ENCODE peak calls at places on chromosomes 6 and 20, in five cellular contexts. X, J, O, Q and N are unnamed samples. For H3K4me1 and H3K27me3, the result is how much of the 10 kb centered on the place peaks cover.

GRCh38 chr6:169654590-169655391 is 47.0 kb downstream of the WDR27 start:
- DNase-seq in X (peak), J (peak), O (peak), Q (peak), N (no peak)

GRCh38 chr6:160972111-160972510 is 19.5 kb upstream of the MAP3K4 start:
- DNase-seq in X (no peak), J (no peak), O (peak), Q (no peak), N (no peak)

GRCh38 chr6:145898376-145898775 is 65.8 kb downstream of the SHPRH start:
- DNase-seq in X (no peak), J (peak), O (no peak), Q (no peak), N (no peak)

GRCh38 chr6:74073896-74074295 is 377.9 kb downstream of the CD109 start:
- DNase-seq in X (no peak), J (no peak), O (peak), Q (no peak), N (no peak)

GRCh38 chr20:31943052-31943471 is 8.8 kb downstream of the PDRG1 start:
- DNase-seq in X (no peak), J (peak), O (no peak), Q (no peak), N (peak)

GRCh38 chr20:16124911-16125776 is 448.1 kb downstream of the KIF16B start:
- DNase-seq in X (no peak), J (no peak), O (no peak), Q (no peak), N (no peak)

GRCh38 chr6:166760288-166760687 is 133.2 kb upstream of the RPS6KA2 start:
- DNase-seq in X (no peak), J (no peak), O (no peak), Q (no peak), N (no peak)

GRCh38 chr20:59359908-59360307 is 59.5 kb downstream of the EDN3 start:
- DNase-seq in X (no peak), J (no peak), O (no peak), Q (no peak), N (no peak)

GRCh38 chr6:38973178-38974057 is 75.2 kb upstream of the GLP1R start:
- DNase-seq in X (no peak), J (no peak), O (peak), Q (no peak), N (peak)

GRCh38 chr6:32973934-32974333 is 5.5 kb downstream of the BRD2 start:
- DNase-seq in X (no peak), J (no peak), O (peak), Q (no peak), N (no peak)

GRCh38 chr20:19758888-19759331 is 852 bp downstream of the RIN2 start:
- DNase-seq in X (peak), J (peak), O (peak), Q (peak), N (peak)

GRCh38 chr6:157966990-157967389 is 14.7 kb upstream of the SYNJ2 start:
- DNase-seq in X (no peak), J (no peak), O (no peak), Q (peak), N (no peak)

GRCh38 chr6:85464722-85465150 is 14.9 kb downstream of the NT5E start:
- DNase-seq in X (no peak), J (no peak), O (peak), Q (no peak), N (no peak)

GRCh38 chr6:133548409-133548808 is 307.3 kb downstream of the EYA4 start:
- DNase-seq in X (no peak), J (no peak), O (peak), Q (no peak), N (no peak)

GRCh38 chr6:104600659-104600971 is 259.1 kb downstream of the HACE1 start:
- DNase-seq in X (no peak), J (no peak), O (no peak), Q (no peak), N (no peak)

GRCh38 chr6:37874726-37875125 is 55.2 kb downstream of the ZFAND3 start:
- DNase-seq in X (no peak), J (no peak), O (no peak), Q (no peak), N (no peak)

GRCh38 chr20:25859649-25860530 is 163.2 kb upstream of the ZNF337 start:
- DNase-seq in X (peak), J (peak), O (peak), Q (no peak), N (peak)

GRCh38 chr6:38792356-38792755 is 77.2 kb downstream of the DNAH8 start:
- DNase-seq in X (no peak), J (no peak), O (no peak), Q (no peak), N (no peak)

GRCh38 chr6:128465368-128466343 is 54.7 kb downstream of the PTPRK start:
- DNase-seq in X (no peak), J (no peak), O (no peak), Q (no peak), N (no peak)

GRCh38 chr6:75023634-75024033 is 182.2 kb downstream of the COL12A1 start:
- DNase-seq in X (no peak), J (no peak), O (peak), Q (no peak), N (no peak)

GRCh38 chr6:144805049-144805448 is 519.9 kb downstream of the UTRN start:
- DNase-seq in X (no peak), J (no peak), O (no peak), Q (no peak), N (no peak)

GRCh38 chr20:44573501-44573869 is 8.9 kb upstream of the PKIG start:
- DNase-seq in X (no peak), J (no peak), O (no peak), Q (no peak), N (no peak)

GRCh38 chr6:113082691-113083090 is 735.6 kb downstream of the RFPL4B start:
- DNase-seq in X (no peak), J (no peak), O (peak), Q (no peak), N (no peak)

GRCh38 chr6:49541210-49541724 is 9.2 kb upstream of the C6orf141 start:
- DNase-seq in X (no peak), J (no peak), O (peak), Q (no peak), N (no peak)

GRCh38 chr6:108878942-108879341 is 30.7 kb downstream of the ARMC2 start:
- DNase-seq in X (no peak), J (no peak), O (no peak), Q (no peak), N (no peak)
- H3K4me1 ChIP-seq in X (under half), J (under half), O (under half), Q (under half), N (under half)

GRCh38 chr20:36361406-36361805 is 55.3 kb downstream of the DLGAP4 start:
- DNase-seq in X (no peak), J (no peak), O (no peak), Q (no peak), N (no peak)

GRCh38 chr20:36360429-36360828 is 54.3 kb downstream of the DLGAP4 start:
- DNase-seq in X (no peak), J (no peak), O (no peak), Q (no peak), N (no peak)

GRCh38 chr20:36362261-36362660 is 56.1 kb downstream of the DLGAP4 start:
- DNase-seq in X (no peak), J (no peak), O (no peak), Q (no peak), N (no peak)

GRCh38 chr20:36362978-36363713 is 57.0 kb downstream of the DLGAP4 start:
- DNase-seq in X (no peak), J (no peak), O (no peak), Q (no peak), N (no peak)

DNA sequence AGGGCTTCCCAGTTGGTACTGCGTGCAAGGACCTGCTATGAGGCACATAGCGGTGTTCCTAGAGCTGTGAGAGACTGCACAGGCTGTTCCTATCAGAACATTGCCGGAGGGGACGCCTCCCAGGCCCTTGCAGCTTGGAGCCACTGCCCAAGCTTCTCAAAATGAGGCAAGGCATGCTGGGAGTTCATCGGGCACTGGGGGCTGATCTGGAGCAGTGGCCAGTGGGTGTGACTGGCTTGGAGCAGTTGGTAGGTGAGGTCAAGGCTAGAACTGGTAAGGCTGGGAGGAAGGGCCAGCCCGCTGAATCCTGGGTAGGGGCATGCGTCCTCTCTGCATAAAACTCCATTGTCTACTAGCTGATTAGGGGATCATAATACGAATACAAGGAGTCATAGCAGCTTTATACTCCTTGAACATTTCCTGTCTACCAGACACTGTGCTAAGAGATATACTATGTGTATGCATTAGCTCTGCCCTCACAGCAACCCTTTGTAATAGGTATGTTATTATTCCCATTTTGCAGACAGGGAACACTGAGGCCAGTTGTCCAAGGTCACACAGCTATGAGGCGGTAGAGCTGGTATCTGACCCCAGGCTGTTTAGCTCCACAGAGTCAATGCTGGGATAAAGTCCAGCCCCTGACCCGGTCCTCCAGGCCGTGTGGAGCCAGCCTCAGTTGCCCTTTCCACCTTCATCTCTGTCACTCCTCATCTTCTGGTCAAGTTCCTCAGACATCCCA is 53.7 kb downstream of the DLGAP4 start:
- DNase-seq in X (no peak), J (no peak), O (no peak), Q (no peak), N (no peak)
- H3K27me3 ChIP-seq in X (under half), J (under half), O (under half), Q (under half), N (under half)

GRCh38 chr6:12340488-12340818 is 50.3 kb downstream of the EDN1 start:
- DNase-seq in X (no peak), J (no peak), O (no peak), Q (no peak), N (no peak)

GRCh38 chr6:12339022-12339421 is 48.9 kb downstream of the EDN1 start:
- DNase-seq in X (no peak), J (no peak), O (no peak), Q (peak), N (no peak)

GRCh38 chr6:12342664-12343063 is 52.5 kb downstream of the EDN1 start:
- DNase-seq in X (no peak), J (no peak), O (no peak), Q (no peak), N (no peak)

GRCh38 chr6:12343122-12343439 is 52.9 kb downstream of the EDN1 start:
- DNase-seq in X (no peak), J (no peak), O (no peak), Q (no peak), N (no peak)

DNA sequence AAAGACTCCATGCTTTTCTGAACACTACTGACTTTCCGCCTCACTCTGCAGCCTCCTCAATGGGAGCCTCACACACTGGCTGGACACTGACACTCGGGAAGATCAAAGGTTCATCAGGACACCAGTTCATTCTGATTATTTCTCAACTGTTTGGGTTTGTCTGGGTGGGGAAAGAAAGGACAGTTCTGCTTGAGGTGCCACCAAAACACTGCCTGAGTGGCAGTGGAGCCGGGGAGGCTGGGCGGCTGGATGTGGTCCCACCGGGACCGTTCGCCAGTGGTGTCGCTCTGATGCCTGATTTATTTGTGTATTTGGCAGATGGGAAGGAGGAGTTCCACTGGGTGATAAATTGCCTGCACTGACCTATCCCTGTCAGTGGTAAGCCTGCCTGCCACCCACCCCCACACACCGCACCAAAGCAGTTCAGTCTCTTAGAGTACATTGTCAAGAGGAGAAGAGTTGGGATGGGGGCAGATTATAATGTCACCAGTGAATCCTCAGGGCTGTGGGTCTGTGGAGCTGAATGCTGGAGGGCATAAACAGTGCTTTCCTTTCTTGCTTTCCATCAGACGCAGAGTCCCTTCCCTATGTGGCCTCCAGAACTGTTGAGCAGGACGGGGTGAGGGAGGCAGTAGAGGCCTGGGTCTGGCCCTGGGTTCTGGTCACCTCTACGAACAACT is 49.8 kb downstream of the EDN1 start:
- DNase-seq in X (no peak), J (no peak), O (no peak), Q (no peak), N (no peak)
- H3K4me3 ChIP-seq in X (no peak), J (no peak), O (no peak), Q (no peak), N (no peak)

GRCh38 chr20:41135187-41135887 is 2.0 kb upstream of the PLCG1 start:
- DNase-seq in X (no peak), J (no peak), O (no peak), Q (peak), N (no peak)

GRCh38 chr20:41134362-41135186 is 2.8 kb upstream of the PLCG1 start:
- DNase-seq in X (no peak), J (no peak), O (no peak), Q (no peak), N (no peak)

GRCh38 chr20:41136695-41137411 is 490 bp upstream of the PLCG1 start:
- DNase-seq in X (peak), J (peak), O (peak), Q (peak), N (peak)

GRCh38 chr20:41136336-41136694 is 1.0 kb upstream of the PLCG1 start:
- DNase-seq in X (no peak), J (no peak), O (no peak), Q (no peak), N (no peak)

GRCh38 chr20:41135888-41136243 is 1.5 kb upstream of the PLCG1 start:
- DNase-seq in X (no peak), J (no peak), O (no peak), Q (no peak), N (no peak)
- H3K4me1 ChIP-seq in X (under half), J (under half), O (under half), Q (under half), N (under half)

GRCh38 chr20:61958773-61959172 is 106.9 kb downstream of the TAF4 start:
- DNase-seq in X (no peak), J (no peak), O (no peak), Q (no peak), N (no peak)

GRCh38 chr20:61960836-61961235 is 104.8 kb downstream of the TAF4 start:
- DNase-seq in X (no peak), J (no peak), O (no peak), Q (no peak), N (no peak)

GRCh38 chr20:61956396-61957342 is 109.0 kb downstream of the TAF4 start:
- DNase-seq in X (no peak), J (no peak), O (peak), Q (no peak), N (no peak)

GRCh38 chr20:61957961-61958715 is 107.5 kb downstream of the TAF4 start:
- DNase-seq in X (no peak), J (no peak), O (no peak), Q (no peak), N (no peak)

GRCh38 chr20:61959301-61959700 is 106.4 kb downstream of the TAF4 start:
- DNase-seq in X (no peak), J (no peak), O (no peak), Q (no peak), N (no peak)
- H3K27me3 ChIP-seq in X (under half), J (under half), O (under half), Q (under half), N (under half)

GRCh38 chr6:24359640-24360454 is 2.0 kb upstream of the DCDC2 start:
- DNase-seq in X (peak), J (peak), O (peak), Q (peak), N (peak)

GRCh38 chr6:24355422-24355821 is 2.4 kb downstream of the DCDC2 start:
- DNase-seq in X (no peak), J (no peak), O (no peak), Q (no peak), N (no peak)

GRCh38 chr6:24356310-24357035 is 1.4 kb downstream of the DCDC2 start:
- DNase-seq in X (no peak), J (no peak), O (no peak), Q (no peak), N (no peak)

GRCh38 chr6:24358219-24358821 is 461 bp upstream of the DCDC2 start:
- DNase-seq in X (no peak), J (no peak), O (no peak), Q (no peak), N (no peak)

GRCh38 chr6:24357336-24358218 is at the start of gene DCDC2:
- DNase-seq in X (no peak), J (peak), O (peak), Q (peak), N (no peak)
- H3K4me3 ChIP-seq in X (peak), J (peak), O (peak), Q (peak), N (no peak)

GRCh38 chr6:36110053-36110452 is 20.3 kb upstream of the MAPK13 start:
- DNase-seq in X (no peak), J (no peak), O (no peak), Q (no peak), N (no peak)

GRCh38 chr6:36109092-36109491 is 21.2 kb upstream of the MAPK13 start:
- DNase-seq in X (no peak), J (no peak), O (no peak), Q (no peak), N (no peak)

GRCh38 chr6:36111526-36111925 is 18.8 kb upstream of the MAPK13 start:
- DNase-seq in X (no peak), J (no peak), O (no peak), Q (no peak), N (no peak)

GRCh38 chr6:36113049-36113448 is 17.3 kb upstream of the MAPK13 start:
- DNase-seq in X (no peak), J (no peak), O (no peak), Q (no peak), N (no peak)

GRCh38 chr6:36110863-36111262 is 19.4 kb upstream of the MAPK13 start:
- DNase-seq in X (no peak), J (no peak), O (no peak), Q (no peak), N (no peak)
- H3K4me1 ChIP-seq in X (under half), J (under half), O (under half), Q (under half), N (under half)

GRCh38 chr6:14348389-14348788 is 230.8 kb downstream of the CD83 start:
- DNase-seq in X (no peak), J (no peak), O (no peak), Q (no peak), N (no peak)
- H3K27me3 ChIP-seq in X (under half), J (under half), O (under half), Q (under half), N (under half)